ENCODE peak calls at places on chromosomes 16 and 17, in four cellular contexts. D, H, Y and U are unnamed samples.

GRCh38 chr17:16322636-16323035 is 30.6 kb downstream of the CENPV start:
- DNase-seq in Y (no peak), D (no peak), H (peak), U (peak)

GRCh38 chr17:40560592-40561293 is 4.5 kb downstream of the CCR7 start:
- DNase-seq in D (peak), H (peak), Y (peak), U (no peak)

GRCh38 chr16:89201467-89202377 is 1.4 kb upstream of the SLC22A31 start:
- DNase-seq in H (no peak), Y (no peak), D (peak), U (peak)

GRCh38 chr17:6323626-6324356 is 111.1 kb downstream of the AIPL1 start:
- DNase-seq in H (no peak), Y (no peak), D (no peak), U (peak)

GRCh38 chr16:1079786-1080525 is 7.4 kb downstream of the SSTR5 start:
- DNase-seq in D (no peak), H (no peak), Y (no peak), U (no peak)

GRCh38 chr17:64150237-64151015 is 20.5 kb upstream of the ERN1 start:
- DNase-seq in D (no peak), H (no peak), Y (peak), U (peak)

GRCh38 chr16:11497851-11498289 is 88.8 kb downstream of the LITAF start:
- DNase-seq in Y (no peak), D (no peak), H (no peak), U (peak)

GRCh38 chr17:73165616-73166404 is 1.0 kb downstream of the SSTR2 start:
- DNase-seq in D (no peak), H (no peak), Y (no peak), U (no peak)

GRCh38 chr16:56691885-56692284 is 9.6 kb downstream of the MT1X start:
- DNase-seq in D (no peak), Y (no peak), H (no peak), U (peak)

GRCh38 chr17:31674305-31674704 is 184.7 kb downstream of the COPRS start:
- DNase-seq in D (no peak), H (no peak), Y (no peak), U (peak)

GRCh38 chr16:86534779-86535605 is 20.0 kb downstream of the MTHFSD start:
- DNase-seq in D (no peak), Y (no peak), H (no peak), U (no peak)

GRCh38 chr16:24950275-24950674 is 64.9 kb downstream of the ARHGAP17 start:
- DNase-seq in D (no peak), Y (no peak), H (peak), U (peak)

GRCh38 chr17:16928406-16929280 is 43.3 kb downstream of the TNFRSF13B start:
- DNase-seq in Y (no peak), D (no peak), H (no peak), U (no peak)

GRCh38 chr16:29736112-29736511 is 9.7 kb downstream of the C16orf54 start:
- DNase-seq in H (no peak), Y (no peak), D (no peak), U (no peak)

GRCh38 chr17:66633322-66633965 is 201.5 kb upstream of the CACNG5 start:
- DNase-seq in D (no peak), H (peak), Y (no peak), U (peak)

GRCh38 chr16:75965504-75966374 is 239.4 kb upstream of the CPHXL start:
- DNase-seq in H (no peak), D (no peak), Y (no peak), U (peak)

GRCh38 chr17:696412-696811 is 18.2 kb downstream of the VPS53 start:
- DNase-seq in Y (no peak), H (no peak), D (no peak), U (no peak)

GRCh38 chr17:40025991-40026815 is 11.0 kb downstream of the CSF3 start:
- DNase-seq in D (peak), Y (no peak), H (no peak), U (no peak)

GRCh38 chr17:3964203-3965122 is at the start of gene ATP2A3:
- DNase-seq in H (no peak), D (peak), Y (peak), U (no peak)

GRCh38 chr16:89045181-89045815 is 48.4 kb upstream of the ACSF3 start:
- DNase-seq in D (no peak), H (no peak), Y (no peak), U (no peak)

GRCh38 chr16:52558448-52558847 is 11.5 kb upstream of the TOX3 start:
- DNase-seq in D (no peak), Y (no peak), H (no peak), U (no peak)

GRCh38 chr16:3235856-3236669 is 1.1 kb upstream of the ZNF200 start:
- DNase-seq in D (peak), H (no peak), Y (no peak), U (no peak)

GRCh38 chr16:47887496-47887895 is 268.3 kb downstream of the ABCC12 start:
- DNase-seq in Y (no peak), D (no peak), H (no peak), U (peak)

GRCh38 chr16:52993179-52993578 is 59.5 kb downstream of the CHD9NB start:
- DNase-seq in D (no peak), H (no peak), Y (no peak), U (no peak)

GRCh38 chr17:5467416-5467815 is 1.4 kb downstream of the DHX33 start:
- DNase-seq in Y (no peak), D (no peak), H (no peak), U (no peak)